ENCODE peak calls at places on chromosome 22, in five cellular contexts. One of them, this sample, is unnamed.

GRCh38 chr22:32185821-32186220 is 19.1 kb downstream of the RFPL2 start:
- DNase-seq in neural crest cell: no peak
- DNase-seq in nucleus accumbens: no peak
- DNase-seq in mucosa of descending colon: no peak
- DNase-seq in fibroblast of the conjunctiva: no peak
- DNase-seq in this sample: no peak

GRCh38 chr22:27445876-27446275 is 355.7 kb downstream of the MN1 start:
- DNase-seq in nucleus accumbens: no peak
- DNase-seq in neural crest cell: no peak
- DNase-seq in fibroblast of the conjunctiva: no peak
- DNase-seq in mucosa of descending colon: no peak
- DNase-seq in this sample: no peak

GRCh38 chr22:40407831-40408717 is 37.7 kb downstream of the SGSM3 start:
- DNase-seq in mucosa of descending colon: peak
- DNase-seq in fibroblast of the conjunctiva: no peak
- DNase-seq in nucleus accumbens: no peak
- DNase-seq in neural crest cell: no peak
- DNase-seq in this sample: no peak

GRCh38 chr22:49480896-49481650 is 346.6 kb downstream of the BRD1 start:
- DNase-seq in nucleus accumbens: no peak
- DNase-seq in neural crest cell: no peak
- DNase-seq in mucosa of descending colon: no peak
- DNase-seq in fibroblast of the conjunctiva: no peak
- DNase-seq in this sample: no peak

GRCh38 chr22:24423519-24424000 is 3.8 kb upstream of the ADORA2A start:
- DNase-seq in mucosa of descending colon: peak
- DNase-seq in fibroblast of the conjunctiva: no peak
- DNase-seq in nucleus accumbens: no peak
- DNase-seq in neural crest cell: peak
- DNase-seq in this sample: peak

GRCh38 chr22:30262917-30263741 is 3.5 kb downstream of the OSM start:
- DNase-seq in nucleus accumbens: peak
- DNase-seq in fibroblast of the conjunctiva: no peak
- DNase-seq in mucosa of descending colon: peak
- DNase-seq in neural crest cell: peak
- DNase-seq in this sample: peak

GRCh38 chr22:20133930-20134549 is 2.4 kb downstream of the ZDHHC8 start:
- DNase-seq in mucosa of descending colon: no peak
- DNase-seq in fibroblast of the conjunctiva: no peak
- DNase-seq in neural crest cell: no peak
- DNase-seq in nucleus accumbens: no peak
- DNase-seq in this sample: no peak

GRCh38 chr22:38706101-38706884 is 549 bp downstream of the GTPBP1 start:
- DNase-seq in nucleus accumbens: peak
- DNase-seq in neural crest cell: peak
- DNase-seq in mucosa of descending colon: peak
- DNase-seq in fibroblast of the conjunctiva: no peak
- DNase-seq in this sample: peak

GRCh38 chr22:21094911-21095772 is 49.4 kb downstream of the LRRC74B start:
- DNase-seq in neural crest cell: no peak
- DNase-seq in mucosa of descending colon: no peak
- DNase-seq in fibroblast of the conjunctiva: no peak
- DNase-seq in nucleus accumbens: no peak
- DNase-seq in this sample: no peak

GRCh38 chr22:29328566-29329500 is 13.3 kb upstream of the RASL10A start:
- DNase-seq in nucleus accumbens: peak
- DNase-seq in fibroblast of the conjunctiva: no peak
- DNase-seq in mucosa of descending colon: no peak
- DNase-seq in neural crest cell: no peak
- DNase-seq in this sample: no peak

GRCh38 chr22:29268511-29269229 is 602 bp downstream of the EWSR1 start:
- DNase-seq in nucleus accumbens: peak
- DNase-seq in fibroblast of the conjunctiva: peak
- DNase-seq in mucosa of descending colon: peak
- DNase-seq in neural crest cell: peak
- DNase-seq in this sample: peak

GRCh38 chr22:37403267-37403960 is 23.9 kb downstream of the ELFN2 start:
- DNase-seq in nucleus accumbens: no peak
- DNase-seq in mucosa of descending colon: no peak
- DNase-seq in fibroblast of the conjunctiva: no peak
- DNase-seq in neural crest cell: no peak
- DNase-seq in this sample: no peak

GRCh38 chr22:29703595-29704195 is 16.1 kb upstream of the CABP7 start:
- DNase-seq in nucleus accumbens: no peak
- DNase-seq in mucosa of descending colon: no peak
- DNase-seq in neural crest cell: no peak
- DNase-seq in fibroblast of the conjunctiva: no peak
- DNase-seq in this sample: no peak

GRCh38 chr22:29700949-29701927 is 18.6 kb upstream of the CABP7 start:
- DNase-seq in nucleus accumbens: no peak
- DNase-seq in mucosa of descending colon: peak
- DNase-seq in fibroblast of the conjunctiva: no peak
- DNase-seq in neural crest cell: no peak
- DNase-seq in this sample: peak

GRCh38 chr22:42621505-42622002 is 6.9 kb upstream of the POLDIP3 start:
- DNase-seq in neural crest cell: peak
- DNase-seq in fibroblast of the conjunctiva: peak
- DNase-seq in nucleus accumbens: no peak
- DNase-seq in mucosa of descending colon: peak
- DNase-seq in this sample: peak

GRCh38 chr22:25098445-25099081 is 101.1 kb upstream of the CRYBB3 start:
- DNase-seq in nucleus accumbens: peak
- DNase-seq in neural crest cell: no peak
- DNase-seq in mucosa of descending colon: no peak
- DNase-seq in fibroblast of the conjunctiva: no peak
- DNase-seq in this sample: no peak

GRCh38 chr22:19912236-19912999 is 29.2 kb upstream of the COMT start:
- DNase-seq in neural crest cell: no peak
- DNase-seq in fibroblast of the conjunctiva: no peak
- DNase-seq in nucleus accumbens: no peak
- DNase-seq in mucosa of descending colon: no peak
- DNase-seq in this sample: no peak

GRCh38 chr22:41917906-41918791 is 3.3 kb upstream of the SHISA8 start:
- DNase-seq in mucosa of descending colon: peak
- DNase-seq in nucleus accumbens: no peak
- DNase-seq in neural crest cell: no peak
- DNase-seq in fibroblast of the conjunctiva: no peak
- DNase-seq in this sample: peak

GRCh38 chr22:46862418-46863324 is 100.2 kb downstream of the TBC1D22A start:
- DNase-seq in fibroblast of the conjunctiva: no peak
- DNase-seq in neural crest cell: no peak
- DNase-seq in mucosa of descending colon: no peak
- DNase-seq in nucleus accumbens: no peak
- DNase-seq in this sample: no peak

GRCh38 chr22:43553451-43554258 is 141.8 kb downstream of the MPPED1 start:
- DNase-seq in mucosa of descending colon: no peak
- DNase-seq in neural crest cell: no peak
- DNase-seq in nucleus accumbens: no peak
- DNase-seq in fibroblast of the conjunctiva: no peak
- DNase-seq in this sample: no peak

GRCh38 chr22:16824718-16825687 is at the start of gene XKR3:
- DNase-seq in neural crest cell: no peak
- DNase-seq in mucosa of descending colon: no peak
- DNase-seq in nucleus accumbens: no peak
- DNase-seq in fibroblast of the conjunctiva: no peak
- DNase-seq in this sample: no peak

GRCh38 chr22:22446527-22446926 is 62.0 kb downstream of the ZNF280B start:
- DNase-seq in neural crest cell: no peak
- DNase-seq in nucleus accumbens: no peak
- DNase-seq in mucosa of descending colon: no peak
- DNase-seq in fibroblast of the conjunctiva: no peak
- DNase-seq in this sample: no peak

GRCh38 chr22:46908641-46909107 is 146.2 kb downstream of the TBC1D22A start:
- DNase-seq in mucosa of descending colon: no peak
- DNase-seq in fibroblast of the conjunctiva: no peak
- DNase-seq in nucleus accumbens: no peak
- DNase-seq in neural crest cell: no peak
- DNase-seq in this sample: no peak

GRCh38 chr22:40313007-40313406 is 33.3 kb upstream of the ADSL start:
- DNase-seq in neural crest cell: no peak
- DNase-seq in mucosa of descending colon: no peak
- DNase-seq in fibroblast of the conjunctiva: no peak
- DNase-seq in nucleus accumbens: no peak
- DNase-seq in this sample: no peak

GRCh38 chr22:19971276-19972124 is 29.9 kb upstream of the TXNRD2 start:
- DNase-seq in neural crest cell: no peak
- DNase-seq in mucosa of descending colon: no peak
- DNase-seq in fibroblast of the conjunctiva: no peak
- DNase-seq in nucleus accumbens: no peak
- DNase-seq in this sample: no peak

GRCh38 chr22:23220485-23221350 is 40.4 kb downstream of the BCR start:
- DNase-seq in neural crest cell: no peak
- DNase-seq in fibroblast of the conjunctiva: peak
- DNase-seq in nucleus accumbens: no peak
- DNase-seq in mucosa of descending colon: peak
- DNase-seq in this sample: no peak

GRCh38 chr22:39868741-39869140 is 24.8 kb downstream of the ENTHD1 start:
- DNase-seq in nucleus accumbens: no peak
- DNase-seq in fibroblast of the conjunctiva: no peak
- DNase-seq in neural crest cell: no peak
- DNase-seq in mucosa of descending colon: no peak
- DNase-seq in this sample: no peak

GRCh38 chr22:24592144-24592845 is 578 bp downstream of the LRRC75B start:
- DNase-seq in neural crest cell: peak
- DNase-seq in mucosa of descending colon: peak
- DNase-seq in nucleus accumbens: no peak
- DNase-seq in fibroblast of the conjunctiva: no peak
- DNase-seq in this sample: no peak

GRCh38 chr22:50396751-50397370 is 53.7 kb downstream of the PPP6R2 start:
- DNase-seq in fibroblast of the conjunctiva: no peak
- DNase-seq in nucleus accumbens: no peak
- DNase-seq in neural crest cell: no peak
- DNase-seq in mucosa of descending colon: no peak
- DNase-seq in this sample: no peak

GRCh38 chr22:24845036-24845918 is 39.3 kb downstream of the SGSM1 start:
- DNase-seq in nucleus accumbens: no peak
- DNase-seq in fibroblast of the conjunctiva: no peak
- DNase-seq in neural crest cell: no peak
- DNase-seq in mucosa of descending colon: peak
- DNase-seq in this sample: no peak